ENCODE peak calls at places on chromosomes 12 and 14, in nine cellular contexts. One of them, this sample, is unnamed.

GRCh38 chr14:69605761-69606160 is 5.6 kb upstream of the SUSD6 start:
- DNase-seq in tibial nerve: no peak
- DNase-seq in tibial artery: no peak
- DNase-seq in mammary epithelial cell: peak; percentile 44
- DNase-seq in psoas muscle: no peak
- DNase-seq in Panc1: no peak
- DNase-seq in left ventricle myocardium inferior: no peak
- DNase-seq in esophagus muscularis mucosa: no peak
- DNase-seq in IMR-90: no peak
- DNase-seq in this sample: no peak

GRCh38 chr12:51887476-51888315 is at the start of gene ANKRD33:
- DNase-seq in tibial nerve: no peak
- DNase-seq in IMR-90: no peak
- DNase-seq in tibial artery: no peak
- DNase-seq in mammary epithelial cell: no peak
- DNase-seq in left ventricle myocardium inferior: no peak
- DNase-seq in esophagus muscularis mucosa: no peak
- DNase-seq in psoas muscle: peak; percentile 61
- DNase-seq in Panc1: no peak
- DNase-seq in this sample: no peak

GRCh38 chr12:53495903-53496751 is 3.1 kb downstream of the MAP3K12 start:
- DNase-seq in tibial artery: peak; percentile 72
- DNase-seq in IMR-90: peak; percentile 85
- DNase-seq in tibial nerve: peak; percentile 52
- DNase-seq in psoas muscle: no peak
- DNase-seq in Panc1: no peak
- DNase-seq in esophagus muscularis mucosa: no peak
- DNase-seq in left ventricle myocardium inferior: no peak
- DNase-seq in mammary epithelial cell: no peak
- DNase-seq in this sample: no peak

GRCh38 chr14:51087024-51087423 is 7.9 kb downstream of the TRIM9 start:
- DNase-seq in IMR-90: no peak
- DNase-seq in Panc1: no peak
- DNase-seq in esophagus muscularis mucosa: no peak
- DNase-seq in mammary epithelial cell: peak; percentile 86
- DNase-seq in psoas muscle: no peak
- DNase-seq in tibial artery: no peak
- DNase-seq in tibial nerve: no peak
- DNase-seq in left ventricle myocardium inferior: peak; percentile 20
- DNase-seq in this sample: no peak

GRCh38 chr12:104223599-104224168 is 8.1 kb downstream of the TXNRD1 start:
- DNase-seq in IMR-90: no peak
- DNase-seq in psoas muscle: no peak
- DNase-seq in Panc1: no peak
- DNase-seq in tibial nerve: no peak
- DNase-seq in mammary epithelial cell: no peak
- DNase-seq in tibial artery: no peak
- DNase-seq in left ventricle myocardium inferior: no peak
- DNase-seq in esophagus muscularis mucosa: no peak
- DNase-seq in this sample: no peak

GRCh38 chr12:3515506-3515905 is 24.5 kb downstream of the PRMT8 start:
- DNase-seq in tibial nerve: no peak
- DNase-seq in psoas muscle: no peak
- DNase-seq in tibial artery: no peak
- DNase-seq in mammary epithelial cell: no peak
- DNase-seq in Panc1: no peak
- DNase-seq in IMR-90: no peak
- DNase-seq in esophagus muscularis mucosa: no peak
- DNase-seq in left ventricle myocardium inferior: no peak
- DNase-seq in this sample: no peak

GRCh38 chr12:55728185-55728931 is 451 bp downstream of the CD63 start:
- DNase-seq in IMR-90: peak; percentile 53
- DNase-seq in esophagus muscularis mucosa: no peak
- DNase-seq in mammary epithelial cell: peak; percentile 44
- DNase-seq in tibial nerve: peak; percentile 67
- DNase-seq in psoas muscle: peak; percentile 85
- DNase-seq in left ventricle myocardium inferior: peak; percentile 87
- DNase-seq in Panc1: no peak
- DNase-seq in tibial artery: peak; percentile 86
- DNase-seq in this sample: peak; percentile 83

GRCh38 chr12:103529306-103529705 is 33.5 kb upstream of the C12orf42 start:
- DNase-seq in left ventricle myocardium inferior: no peak
- DNase-seq in mammary epithelial cell: peak; percentile 74
- DNase-seq in esophagus muscularis mucosa: no peak
- DNase-seq in tibial nerve: no peak
- DNase-seq in IMR-90: no peak
- DNase-seq in tibial artery: no peak
- DNase-seq in Panc1: no peak
- DNase-seq in psoas muscle: no peak
- DNase-seq in this sample: no peak

GRCh38 chr14:58765375-58765774 is 127.6 kb downstream of the DACT1 start:
- DNase-seq in IMR-90: no peak
- DNase-seq in left ventricle myocardium inferior: peak; percentile 38
- DNase-seq in tibial nerve: no peak
- DNase-seq in esophagus muscularis mucosa: no peak
- DNase-seq in mammary epithelial cell: no peak
- DNase-seq in psoas muscle: peak; percentile 24
- DNase-seq in tibial artery: no peak
- DNase-seq in Panc1: no peak
- DNase-seq in this sample: no peak

GRCh38 chr12:25014961-25015360 is 66.1 kb upstream of the BCAT1 start:
- DNase-seq in tibial nerve: no peak
- DNase-seq in psoas muscle: no peak
- DNase-seq in left ventricle myocardium inferior: no peak
- DNase-seq in esophagus muscularis mucosa: no peak
- DNase-seq in mammary epithelial cell: peak; percentile 41
- DNase-seq in tibial artery: no peak
- DNase-seq in IMR-90: peak; percentile 61
- DNase-seq in Panc1: no peak
- DNase-seq in this sample: no peak

GRCh38 chr12:80504389-80505153 is 60.5 kb downstream of the PTPRQ start:
- DNase-seq in psoas muscle: no peak
- DNase-seq in tibial artery: no peak
- DNase-seq in left ventricle myocardium inferior: no peak
- DNase-seq in tibial nerve: no peak
- DNase-seq in esophagus muscularis mucosa: no peak
- DNase-seq in Panc1: no peak
- DNase-seq in mammary epithelial cell: no peak
- DNase-seq in IMR-90: peak; percentile 17
- DNase-seq in this sample: no peak

GRCh38 chr14:101808020-101808641 is 46.6 kb downstream of the PPP2R5C start:
- DNase-seq in left ventricle myocardium inferior: no peak
- DNase-seq in tibial nerve: no peak
- DNase-seq in tibial artery: no peak
- DNase-seq in psoas muscle: no peak
- DNase-seq in mammary epithelial cell: no peak
- DNase-seq in IMR-90: no peak
- DNase-seq in Panc1: no peak
- DNase-seq in esophagus muscularis mucosa: no peak
- DNase-seq in this sample: no peak

GRCh38 chr12:115322275-115322674 is 638.3 kb upstream of the TBX3 start:
- DNase-seq in left ventricle myocardium inferior: no peak
- DNase-seq in psoas muscle: no peak
- DNase-seq in esophagus muscularis mucosa: no peak
- DNase-seq in tibial artery: no peak
- DNase-seq in tibial nerve: no peak
- DNase-seq in Panc1: no peak
- DNase-seq in IMR-90: peak; percentile 76
- DNase-seq in mammary epithelial cell: peak; percentile 84
- DNase-seq in this sample: no peak

GRCh38 chr12:30200864-30201263 is 417.1 kb upstream of the TMTC1 start:
- DNase-seq in tibial nerve: no peak
- DNase-seq in Panc1: no peak
- DNase-seq in tibial artery: no peak
- DNase-seq in IMR-90: no peak
- DNase-seq in psoas muscle: no peak
- DNase-seq in esophagus muscularis mucosa: no peak
- DNase-seq in mammary epithelial cell: no peak
- DNase-seq in left ventricle myocardium inferior: no peak
- DNase-seq in this sample: no peak

DNA sequence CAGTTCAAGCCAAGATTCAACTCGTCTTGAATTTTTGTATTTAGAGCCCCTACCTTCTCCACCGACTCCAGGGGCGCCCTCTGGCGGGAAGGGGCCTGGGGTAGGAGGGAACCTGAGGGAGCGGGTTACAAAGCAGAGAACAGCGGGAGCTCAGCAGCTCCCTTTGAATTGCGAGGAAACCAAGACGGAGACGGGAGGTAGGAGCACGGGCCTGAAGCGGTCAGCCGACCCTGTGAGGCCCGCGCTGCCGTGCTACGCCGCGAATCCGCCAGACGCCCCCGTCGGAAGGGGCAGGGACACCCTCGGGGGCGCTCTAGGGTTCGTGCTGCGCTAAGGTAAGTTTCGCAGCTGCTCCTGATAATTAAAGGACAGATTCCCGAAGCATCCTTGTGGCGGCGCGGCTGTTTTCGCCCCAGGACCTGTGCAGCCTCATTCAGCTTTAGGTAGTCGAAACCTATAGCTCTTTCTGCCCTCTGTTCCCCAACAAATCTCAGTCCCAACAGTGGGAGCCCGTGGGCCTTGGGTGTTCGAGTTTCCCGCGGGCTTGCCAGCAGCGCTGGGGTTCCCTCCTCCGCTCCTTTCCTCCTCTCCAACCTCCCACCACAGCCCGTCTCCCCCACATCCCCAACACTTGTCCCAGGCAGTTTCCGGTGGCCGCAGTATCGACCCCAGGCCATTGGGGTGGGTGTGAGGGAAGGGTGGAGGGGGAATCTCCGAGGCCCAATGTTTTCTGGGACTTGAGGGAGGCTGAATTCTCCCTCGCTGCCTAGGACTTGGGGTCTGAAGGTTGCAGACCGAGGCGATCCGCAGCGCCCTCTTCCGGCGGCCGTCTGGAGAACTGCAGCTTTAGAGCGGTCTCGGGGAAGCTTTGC is 5.1 kb upstream of the NKX2-1 start:
- DNase-seq in tibial artery: no peak
- DNase-seq in psoas muscle: no peak
- DNase-seq in esophagus muscularis mucosa: peak; percentile 89
- DNase-seq in left ventricle myocardium inferior: no peak
- DNase-seq in mammary epithelial cell: no peak
- DNase-seq in Panc1: no peak
- DNase-seq in tibial nerve: no peak
- DNase-seq in IMR-90: no peak
- DNase-seq in this sample: peak; percentile 74
- TF ChIP-seq CTCF in tibial artery: no peak
- TF ChIP-seq CTCF in psoas muscle: peak; percentile 61
- TF ChIP-seq CTCF in esophagus muscularis mucosa: peak; percentile 16
- TF ChIP-seq CTCF in left ventricle myocardium inferior: peak; percentile 42
- TF ChIP-seq CTCF in mammary epithelial cell: peak; percentile 68
- TF ChIP-seq CTCF in Panc1: peak; percentile 77
- TF ChIP-seq CTCF in tibial nerve: peak; percentile 24
- TF ChIP-seq CTCF in IMR-90: peak; percentile 27
- TF ChIP-seq CTCF in this sample: peak; percentile 9

DNA sequence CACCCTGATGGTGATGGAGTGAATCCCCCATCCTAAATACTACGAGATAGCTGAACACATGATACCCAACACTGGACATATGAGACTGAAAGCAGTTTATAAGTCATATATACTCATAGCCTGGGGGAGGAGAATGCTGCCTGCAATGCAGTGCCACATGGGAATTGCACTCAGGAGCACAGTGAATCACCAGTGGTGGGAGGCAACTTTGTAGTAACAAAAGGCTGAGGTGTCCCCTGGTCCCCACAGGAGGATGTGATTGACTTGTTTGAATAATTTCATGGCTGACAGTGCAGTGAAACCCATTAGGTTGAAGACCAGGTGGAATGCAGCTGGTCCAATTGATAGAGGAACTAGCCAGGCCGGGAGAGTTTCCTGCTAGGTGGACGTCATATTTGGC is 20.2 kb downstream of the CCDC38 start:
- DNase-seq in Panc1: no peak
- DNase-seq in left ventricle myocardium inferior: no peak
- DNase-seq in psoas muscle: no peak
- DNase-seq in tibial artery: no peak
- DNase-seq in mammary epithelial cell: peak; percentile 18
- DNase-seq in esophagus muscularis mucosa: no peak
- DNase-seq in IMR-90: peak; percentile 33
- DNase-seq in tibial nerve: no peak
- DNase-seq in this sample: no peak
- H3K4me1 ChIP-seq in Panc1: no peaks in the 10 kb centered on the region
- H3K4me1 ChIP-seq in left ventricle myocardium inferior: no peaks in the 10 kb centered on the region
- H3K4me1 ChIP-seq in psoas muscle: no peaks in the 10 kb centered on the region
- H3K4me1 ChIP-seq in tibial artery: no peaks in the 10 kb centered on the region
- H3K4me1 ChIP-seq in mammary epithelial cell: no peaks in the 10 kb centered on the region
- H3K4me1 ChIP-seq in esophagus muscularis mucosa: no peaks in the 10 kb centered on the region
- H3K4me1 ChIP-seq in IMR-90: no peaks in the 10 kb centered on the region
- H3K4me1 ChIP-seq in tibial nerve: no peaks in the 10 kb centered on the region
- H3K4me1 ChIP-seq in this sample: no peaks in the 10 kb centered on the region

GRCh38 chr12:14618990-14619389 is 51.3 kb upstream of the PLBD1 start:
- DNase-seq in Panc1: no peak
- DNase-seq in psoas muscle: no peak
- DNase-seq in IMR-90: peak; percentile 16
- DNase-seq in mammary epithelial cell: peak; percentile 24
- DNase-seq in left ventricle myocardium inferior: no peak
- DNase-seq in esophagus muscularis mucosa: no peak
- DNase-seq in tibial artery: no peak
- DNase-seq in tibial nerve: no peak
- DNase-seq in this sample: no peak
- H3K27ac ChIP-seq in Panc1: no peak overlapping the region
- H3K27ac ChIP-seq in psoas muscle: no peak overlapping the region
- H3K27ac ChIP-seq in IMR-90: no peak overlapping the region
- H3K27ac ChIP-seq in mammary epithelial cell: no peak overlapping the region
- H3K27ac ChIP-seq in left ventricle myocardium inferior: no peak overlapping the region
- H3K27ac ChIP-seq in esophagus muscularis mucosa: no peak overlapping the region
- H3K27ac ChIP-seq in tibial artery: no peak overlapping the region
- H3K27ac ChIP-seq in tibial nerve: no peak overlapping the region
- H3K27ac ChIP-seq in this sample: no peak overlapping the region

GRCh38 chr12:49985981-49986380 is 13.2 kb downstream of the AQP6 start:
- DNase-seq in psoas muscle: no peak
- DNase-seq in IMR-90: peak; percentile 35
- DNase-seq in tibial artery: no peak
- DNase-seq in esophagus muscularis mucosa: no peak
- DNase-seq in Panc1: no peak
- DNase-seq in tibial nerve: no peak
- DNase-seq in mammary epithelial cell: no peak
- DNase-seq in left ventricle myocardium inferior: no peak
- DNase-seq in this sample: no peak

GRCh38 chr12:49984476-49984890 is 11.7 kb downstream of the AQP6 start:
- DNase-seq in tibial artery: no peak
- DNase-seq in mammary epithelial cell: no peak
- DNase-seq in IMR-90: no peak
- DNase-seq in left ventricle myocardium inferior: no peak
- DNase-seq in tibial nerve: no peak
- DNase-seq in psoas muscle: no peak
- DNase-seq in esophagus muscularis mucosa: no peak
- DNase-seq in Panc1: no peak
- DNase-seq in this sample: no peak

GRCh38 chr12:49984960-49985359 is 12.2 kb downstream of the AQP6 start:
- DNase-seq in tibial nerve: no peak
- DNase-seq in esophagus muscularis mucosa: no peak
- DNase-seq in IMR-90: no peak
- DNase-seq in left ventricle myocardium inferior: no peak
- DNase-seq in Panc1: no peak
- DNase-seq in tibial artery: no peak
- DNase-seq in psoas muscle: no peak
- DNase-seq in mammary epithelial cell: no peak
- DNase-seq in this sample: no peak

GRCh38 chr12:49987620-49988303 is 15.0 kb downstream of the AQP6 start:
- DNase-seq in IMR-90: no peak
- DNase-seq in mammary epithelial cell: no peak
- DNase-seq in tibial nerve: no peak
- DNase-seq in tibial artery: no peak
- DNase-seq in left ventricle myocardium inferior: no peak
- DNase-seq in psoas muscle: no peak
- DNase-seq in esophagus muscularis mucosa: no peak
- DNase-seq in Panc1: no peak
- DNase-seq in this sample: no peak

GRCh38 chr12:49990269-49990668 is 17.5 kb downstream of the AQP6 start:
- DNase-seq in tibial nerve: no peak
- DNase-seq in esophagus muscularis mucosa: no peak
- DNase-seq in psoas muscle: no peak
- DNase-seq in left ventricle myocardium inferior: no peak
- DNase-seq in Panc1: no peak
- DNase-seq in mammary epithelial cell: no peak
- DNase-seq in tibial artery: no peak
- DNase-seq in IMR-90: peak; percentile 64
- DNase-seq in this sample: no peak
- TF ChIP-seq CTCF in tibial nerve: no peak
- TF ChIP-seq CTCF in esophagus muscularis mucosa: no peak
- TF ChIP-seq CTCF in psoas muscle: no peak
- TF ChIP-seq CTCF in left ventricle myocardium inferior: no peak
- TF ChIP-seq CTCF in Panc1: no peak
- TF ChIP-seq CTCF in mammary epithelial cell: no peak
- TF ChIP-seq CTCF in tibial artery: no peak
- TF ChIP-seq CTCF in IMR-90: no peak
- TF ChIP-seq CTCF in this sample: no peak

This sample was measured in lung.